ENCODE peak calls at places on chromosomes 1 and 21, in six cellular contexts. One of them, this sample, is unnamed.

GRCh38 chr1:28264897-28265296 is 5.6 kb downstream of the SESN2 start:
- DNase-seq in aorta: no peak
- DNase-seq in COR-L47: no peak
- DNase-seq in NCI-H1092 treated with DMSO at 0.1 percent for 48 hours: no peak
- DNase-seq in heart right ventricle: no peak
- DNase-seq in upper lobe of right lung: no peak
- DNase-seq in this sample: no peak

GRCh38 chr1:157073944-157074685 is 25.5 kb downstream of the ETV3L start:
- DNase-seq in aorta: peak
- DNase-seq in COR-L47: no peak
- DNase-seq in NCI-H1092 treated with DMSO at 0.1 percent for 48 hours: peak
- DNase-seq in heart right ventricle: peak
- DNase-seq in upper lobe of right lung: peak
- DNase-seq in this sample: peak

GRCh38 chr1:46184920-46185658 is 8.8 kb upstream of the P3R3URF start:
- DNase-seq in aorta: no peak
- DNase-seq in COR-L47: no peak
- DNase-seq in NCI-H1092 treated with DMSO at 0.1 percent for 48 hours: no peak
- DNase-seq in heart right ventricle: no peak
- DNase-seq in upper lobe of right lung: no peak
- DNase-seq in this sample: no peak

GRCh38 chr21:32096411-32096810 is 182.4 kb downstream of the MIS18A start:
- DNase-seq in aorta: no peak
- DNase-seq in COR-L47: peak
- DNase-seq in NCI-H1092 treated with DMSO at 0.1 percent for 48 hours: peak
- DNase-seq in heart right ventricle: no peak
- DNase-seq in upper lobe of right lung: no peak
- DNase-seq in this sample: no peak

GRCh38 chr1:164561461-164561860 is 2.5 kb downstream of the PBX1 start:
- DNase-seq in aorta: no peak
- DNase-seq in COR-L47: no peak
- DNase-seq in NCI-H1092 treated with DMSO at 0.1 percent for 48 hours: peak
- DNase-seq in heart right ventricle: no peak
- DNase-seq in upper lobe of right lung: no peak
- DNase-seq in this sample: no peak

GRCh38 chr1:8396912-8397406 is 79.0 kb downstream of the SLC45A1 start:
- DNase-seq in aorta: no peak
- DNase-seq in COR-L47: no peak
- DNase-seq in NCI-H1092 treated with DMSO at 0.1 percent for 48 hours: no peak
- DNase-seq in heart right ventricle: no peak
- DNase-seq in upper lobe of right lung: no peak
- DNase-seq in this sample: peak

GRCh38 chr1:4005431-4005830 is 105.4 kb upstream of the C1orf174 start:
- DNase-seq in aorta: no peak
- DNase-seq in COR-L47: no peak
- DNase-seq in NCI-H1092 treated with DMSO at 0.1 percent for 48 hours: no peak
- DNase-seq in heart right ventricle: no peak
- DNase-seq in upper lobe of right lung: peak
- DNase-seq in this sample: no peak

GRCh38 chr1:203898458-203899244 is 37.3 kb downstream of the SNRPE start:
- DNase-seq in aorta: no peak
- DNase-seq in COR-L47: no peak
- DNase-seq in NCI-H1092 treated with DMSO at 0.1 percent for 48 hours: no peak
- DNase-seq in heart right ventricle: no peak
- DNase-seq in upper lobe of right lung: no peak
- DNase-seq in this sample: no peak

GRCh38 chr21:25942145-25942544 is 207.4 kb downstream of the GABPA start:
- DNase-seq in aorta: no peak
- DNase-seq in COR-L47: no peak
- DNase-seq in NCI-H1092 treated with DMSO at 0.1 percent for 48 hours: no peak
- DNase-seq in heart right ventricle: no peak
- DNase-seq in upper lobe of right lung: no peak
- DNase-seq in this sample: no peak

GRCh38 chr1:32249831-32250525 is 1.1 kb upstream of the LCK start:
- DNase-seq in aorta: no peak
- DNase-seq in COR-L47: no peak
- DNase-seq in NCI-H1092 treated with DMSO at 0.1 percent for 48 hours: no peak
- DNase-seq in heart right ventricle: peak
- DNase-seq in upper lobe of right lung: no peak
- DNase-seq in this sample: peak

GRCh38 chr1:233020441-233020840 is 70.0 kb downstream of the NTPCR start:
- DNase-seq in aorta: no peak
- DNase-seq in COR-L47: no peak
- DNase-seq in NCI-H1092 treated with DMSO at 0.1 percent for 48 hours: no peak
- DNase-seq in heart right ventricle: peak
- DNase-seq in upper lobe of right lung: no peak
- DNase-seq in this sample: no peak

GRCh38 chr21:45421071-45421845 is 16.3 kb downstream of the COL18A1 start:
- DNase-seq in aorta: peak
- DNase-seq in COR-L47: peak
- DNase-seq in NCI-H1092 treated with DMSO at 0.1 percent for 48 hours: peak
- DNase-seq in heart right ventricle: no peak
- DNase-seq in upper lobe of right lung: peak
- DNase-seq in this sample: no peak

GRCh38 chr1:102550729-102551384 is 554.1 kb upstream of the OLFM3 start:
- DNase-seq in aorta: no peak
- DNase-seq in COR-L47: no peak
- DNase-seq in NCI-H1092 treated with DMSO at 0.1 percent for 48 hours: no peak
- DNase-seq in heart right ventricle: no peak
- DNase-seq in upper lobe of right lung: no peak
- DNase-seq in this sample: no peak

GRCh38 chr1:27624467-27625233 is 10.3 kb downstream of the FGR start:
- DNase-seq in aorta: no peak
- DNase-seq in COR-L47: peak
- DNase-seq in NCI-H1092 treated with DMSO at 0.1 percent for 48 hours: peak
- DNase-seq in heart right ventricle: no peak
- DNase-seq in upper lobe of right lung: no peak
- DNase-seq in this sample: no peak

GRCh38 chr1:200233393-200233792 is 176.4 kb downstream of the ZNF281 start:
- DNase-seq in aorta: no peak
- DNase-seq in COR-L47: no peak
- DNase-seq in NCI-H1092 treated with DMSO at 0.1 percent for 48 hours: no peak
- DNase-seq in heart right ventricle: no peak
- DNase-seq in upper lobe of right lung: no peak
- DNase-seq in this sample: no peak

GRCh38 chr1:56190975-56191768 is 388.2 kb downstream of the PLPP3 start:
- DNase-seq in aorta: no peak
- DNase-seq in COR-L47: no peak
- DNase-seq in NCI-H1092 treated with DMSO at 0.1 percent for 48 hours: no peak
- DNase-seq in heart right ventricle: no peak
- DNase-seq in upper lobe of right lung: no peak
- DNase-seq in this sample: no peak